ENCODE peak calls at places on chromosomes 16 and 17, in nine cellular contexts. U is GM04504; X is cerebellum; V is tibial nerve; A is stimulated activated CD8-positive, alpha-beta memory T cell treated with anti-CD3 and anti-CD28 coated beads, Interleukin-12 subunit alpha, Interleukin-12 subunit beta, amount 100 ng/mL, for 4 hours; O is CD8-positive, alpha-beta memory T cell; G is stimulated activated CD4-positive, alpha-beta T cell treated with anti-CD3 and anti-CD28 coated beads, TNF-alpha, amount 100 ng/mL, for 48 hours; W is cerebellar cortex; I is AG08395. N is an unnamed sample.

GRCh38 chr17:66548158-66548557 is 245.7 kb downstream of the PRKCA start:
- DNase-seq in U (no peak), X (no peak), V (no peak), A (peak), O (peak), G (no peak), W (no peak), I (peak), N (no peak)

GRCh38 chr17:81599719-81600486 is 37.0 kb downstream of the NPLOC4 start:
- DNase-seq in U (no peak), X (no peak), V (no peak), A (no peak), O (no peak), G (no peak), W (no peak), I (peak), N (no peak)

GRCh38 chr17:8890671-8891070 is 23.2 kb upstream of the PIK3R6 start:
- DNase-seq in U (no peak), X (no peak), V (no peak), A (no peak), O (no peak), G (no peak), W (no peak), I (no peak), N (no peak)

GRCh38 chr17:27241346-27241946 is 52.5 kb upstream of the WSB1 start:
- DNase-seq in U (no peak), X (no peak), V (no peak), A (no peak), O (no peak), G (no peak), W (no peak), I (peak), N (no peak)

GRCh38 chr16:68676113-68676860 is 31.2 kb downstream of the CDH3 start:
- DNase-seq in U (no peak), X (no peak), V (no peak), A (no peak), O (no peak), G (no peak), W (no peak), I (peak), N (no peak)

GRCh38 chr17:64707077-64707591 is 45.0 kb upstream of the SMURF2 start:
- DNase-seq in U (peak), X (no peak), V (peak), A (no peak), O (no peak), G (no peak), W (no peak), I (peak), N (peak)

GRCh38 chr16:12819126-12820117 is 15.7 kb upstream of the CPPED1 start:
- DNase-seq in U (no peak), X (no peak), V (peak), A (peak), O (peak), G (peak), W (peak), I (peak), N (peak)

GRCh38 chr17:64056269-64057005 is 36.0 kb upstream of the ICAM2 start:
- DNase-seq in U (no peak), X (no peak), V (no peak), A (no peak), O (no peak), G (no peak), W (no peak), I (no peak), N (no peak)

GRCh38 chr16:56332464-56333079 is 92.8 kb downstream of the AMFR start:
- DNase-seq in U (peak), X (no peak), V (peak), A (no peak), O (no peak), G (no peak), W (peak), I (peak), N (no peak)

GRCh38 chr17:44911133-44912001 is 3.9 kb downstream of the GFAP start:
- DNase-seq in U (no peak), X (peak), V (no peak), A (peak), O (peak), G (peak), W (peak), I (peak), N (peak)

GRCh38 chr17:21376835-21377690 is 906 bp downstream of the KCNJ12 start:
- DNase-seq in U (no peak), X (no peak), V (no peak), A (no peak), O (no peak), G (no peak), W (no peak), I (peak), N (no peak)

GRCh38 chr17:39761861-39762496 is 24.2 kb downstream of the GRB7 start:
- DNase-seq in U (no peak), X (no peak), V (no peak), A (no peak), O (no peak), G (no peak), W (no peak), I (no peak), N (no peak)

GRCh38 chr16:72400257-72401078 is 228.5 kb upstream of the PMFBP1 start:
- DNase-seq in U (peak), X (peak), V (no peak), A (no peak), O (no peak), G (no peak), W (peak), I (peak), N (no peak)

GRCh38 chr16:79328327-79329162 is 272.0 kb downstream of the MAF start:
- DNase-seq in U (no peak), X (peak), V (no peak), A (no peak), O (no peak), G (no peak), W (peak), I (no peak), N (no peak)

GRCh38 chr17:1878419-1879121 is 48.8 kb downstream of the RPA1 start:
- DNase-seq in U (no peak), X (no peak), V (no peak), A (no peak), O (no peak), G (no peak), W (no peak), I (peak), N (no peak)

GRCh38 chr16:67287960-67288359 is 8.6 kb downstream of the PLEKHG4 start:
- DNase-seq in U (no peak), X (no peak), V (no peak), A (no peak), O (no peak), G (no peak), W (no peak), I (no peak), N (no peak)

GRCh38 chr16:10920726-10921427 is 21.4 kb downstream of the DEXI start:
- DNase-seq in U (no peak), X (no peak), V (no peak), A (no peak), O (no peak), G (no peak), W (no peak), I (no peak), N (no peak)

GRCh38 chr16:19245326-19245925 is 40.1 kb upstream of the CLEC19A start:
- DNase-seq in U (no peak), X (no peak), V (no peak), A (no peak), O (no peak), G (no peak), W (no peak), I (no peak), N (no peak)

GRCh38 chr16:88700636-88701482 is 5.3 kb downstream of the RNF166 start:
- DNase-seq in U (peak), X (no peak), V (peak), A (peak), O (peak), G (peak), W (no peak), I (peak), N (peak)

GRCh38 chr17:50638851-50639767 is 4.4 kb downstream of the ABCC3 start:
- DNase-seq in U (peak), X (no peak), V (peak), A (no peak), O (no peak), G (no peak), W (no peak), I (peak), N (peak)

GRCh38 chr16:88497561-88498420 is 44.7 kb downstream of the ZFPM1 start:
- DNase-seq in U (no peak), X (no peak), V (no peak), A (no peak), O (no peak), G (no peak), W (no peak), I (no peak), N (peak)

GRCh38 chr16:63650550-63650949 is 1471.3 kb downstream of the CDH11 start:
- DNase-seq in U (no peak), X (no peak), V (no peak), A (no peak), O (no peak), G (no peak), W (no peak), I (no peak), N (no peak)

GRCh38 chr17:65099941-65100315 is 37.2 kb upstream of the RGS9 start:
- DNase-seq in U (no peak), X (peak), V (peak), A (peak), O (peak), G (peak), W (no peak), I (peak), N (no peak)

GRCh38 chr16:84120023-84120422 is 3.3 kb upstream of the MBTPS1 start:
- DNase-seq in U (no peak), X (no peak), V (no peak), A (no peak), O (no peak), G (no peak), W (no peak), I (no peak), N (no peak)

GRCh38 chr17:51397361-51398127 is 137.2 kb downstream of the UTP18 start:
- DNase-seq in U (peak), X (no peak), V (no peak), A (no peak), O (no peak), G (no peak), W (peak), I (peak), N (no peak)

GRCh38 chr17:59400858-59401257 is 69.4 kb downstream of the YPEL2 start:
- DNase-seq in U (no peak), X (no peak), V (no peak), A (no peak), O (no peak), G (no peak), W (no peak), I (no peak), N (no peak)

GRCh38 chr17:31486351-31487062 is 95.0 kb downstream of the RAB11FIP4 start:
- DNase-seq in U (no peak), X (no peak), V (no peak), A (no peak), O (no peak), G (no peak), W (no peak), I (no peak), N (no peak)

GRCh38 chr17:73192894-73193701 is at the start of gene COG1:
- DNase-seq in U (peak), X (peak), V (peak), A (peak), O (peak), G (peak), W (peak), I (peak), N (peak)

GRCh38 chr16:1771072-1771863 is at the start of gene NME3:
- DNase-seq in U (no peak), X (peak), V (peak), A (peak), O (peak), G (peak), W (no peak), I (peak), N (peak)

GRCh38 chr17:83155128-83156081 is 76.0 kb downstream of the METRNL start:
- DNase-seq in U (peak), X (no peak), V (no peak), A (no peak), O (no peak), G (no peak), W (no peak), I (peak), N (peak)

GRCh38 chr16:9845661-9846361 is 336.4 kb downstream of the GRIN2A start:
- DNase-seq in U (no peak), X (no peak), V (no peak), A (no peak), O (no peak), G (no peak), W (no peak), I (no peak), N (no peak)

GRCh38 chr17:77153487-77153886 is 12.7 kb downstream of the SEC14L1 start:
- DNase-seq in U (no peak), X (no peak), V (no peak), A (no peak), O (no peak), G (no peak), W (no peak), I (no peak), N (no peak)

GRCh38 chr17:61245706-61246135 is 153.9 kb upstream of the TBX2 start:
- DNase-seq in U (no peak), X (no peak), V (no peak), A (no peak), O (no peak), G (no peak), W (no peak), I (no peak), N (no peak)

GRCh38 chr16:84616515-84616914 is 1.4 kb downstream of the COTL1 start:
- DNase-seq in U (no peak), X (no peak), V (no peak), A (no peak), O (no peak), G (no peak), W (no peak), I (no peak), N (no peak)

GRCh38 chr16:14056970-14057369 is 14.1 kb upstream of the MRTFB start:
- DNase-seq in U (no peak), X (no peak), V (no peak), A (no peak), O (no peak), G (no peak), W (no peak), I (no peak), N (no peak)

N was measured in right atrium auricular region.